ENCODE peak calls at places on chromosomes 12 and 14, in ten cellular contexts. P is adrenal gland, U is nephron progenitor cell, B is epithelial cell of proximal tubule, Q is cardiac muscle cell, H is tibial nerve, M is dorsolateral prefrontal cortex, R is lower lobe of right lung, K is keratinocyte, C is GM12878. X is an unnamed sample.

GRCh38 chr14:95440951-95441350 is 75.5 kb downstream of the SYNE3 start:
- DNase-seq in B (no peak), K (no peak), H (no peak), P (no peak), M (no peak), Q (no peak), C (no peak), R (no peak), U (no peak), X (no peak)

GRCh38 chr14:31568671-31569070 is 7.5 kb downstream of the NUBPL start:
- DNase-seq in P (no peak), H (no peak), U (no peak), R (no peak), M (no peak), K (no peak), B (no peak), Q (peak; percentile 78), C (no peak), X (no peak)

GRCh38 chr12:107504503-107504885 is 181.1 kb upstream of the PWP1 start:
- DNase-seq in B (no peak), K (no peak), R (no peak), U (no peak), P (no peak), Q (no peak), C (no peak), H (no peak), M (no peak), X (no peak)

GRCh38 chr12:88432536-88433462 is 147.5 kb downstream of the KITLG start:
- DNase-seq in M (no peak), U (peak; percentile 5), B (no peak), Q (peak; percentile 79), K (no peak), C (no peak), H (no peak), P (peak; percentile 19), R (no peak), X (no peak)

GRCh38 chr12:65822732-65823480 is 1.4 kb upstream of the HMGA2 start:
- DNase-seq in M (no peak), K (no peak), C (no peak), U (peak; percentile 72), P (no peak), R (no peak), H (no peak), B (no peak), Q (peak; percentile 81), X (peak; percentile 61)

GRCh38 chr12:115398311-115398781 is 714.4 kb upstream of the TBX3 start:
- DNase-seq in R (no peak), K (no peak), Q (no peak), P (peak; percentile 81), M (no peak), U (no peak), B (no peak), H (no peak), C (no peak), X (no peak)

GRCh38 chr12:108859923-108860291 is 2.5 kb upstream of the SSH1 start:
- DNase-seq in U (no peak), M (no peak), P (no peak), Q (no peak), H (no peak), C (no peak), K (no peak), B (no peak), R (no peak), X (no peak)

GRCh38 chr12:2933586-2933985 is 25.6 kb upstream of the TEAD4 start:
- DNase-seq in B (no peak), M (no peak), C (no peak), U (no peak), K (no peak), Q (no peak), P (no peak), H (no peak), R (no peak), X (no peak)

GRCh38 chr12:60266381-60266852 is 670.6 kb downstream of the SLC16A7 start:
- DNase-seq in M (no peak), U (no peak), R (no peak), Q (peak; percentile 56), K (no peak), B (no peak), P (no peak), H (no peak), C (no peak), X (no peak)

GRCh38 chr12:120684523-120684932 is 2.4 kb upstream of the MLEC start:
- DNase-seq in P (peak; percentile 75), C (peak; percentile 85), B (no peak), U (no peak), M (no peak), R (no peak), Q (peak; percentile 27), K (peak; percentile 21), H (no peak), X (no peak)

GRCh38 chr14:103122578-103123127 is 608 bp upstream of the TNFAIP2 start:
- DNase-seq in H (no peak), Q (peak; percentile 22), K (no peak), B (no peak), R (no peak), P (no peak), M (no peak), C (no peak), U (no peak), X (no peak)

GRCh38 chr12:5887758-5888157 is 57.3 kb downstream of the ANO2 start:
- DNase-seq in B (no peak), U (no peak), K (no peak), C (no peak), P (no peak), Q (no peak), M (no peak), R (no peak), H (no peak), X (no peak)

GRCh38 chr12:90058721-90059120 is 350.1 kb upstream of the ATP2B1 start:
- DNase-seq in C (no peak), Q (peak; percentile 86), M (no peak), U (no peak), K (no peak), R (no peak), P (no peak), H (no peak), B (peak; percentile 63), X (peak; percentile 34)

GRCh38 chr12:95516757-95517156 is 34.5 kb downstream of the USP44 start:
- DNase-seq in P (no peak), K (no peak), B (no peak), U (no peak), M (no peak), R (no peak), H (no peak), C (no peak), Q (peak; percentile 21), X (no peak)

GRCh38 chr14:70789361-70789760 is 20.0 kb downstream of the MAP3K9 start:
- DNase-seq in R (peak; percentile 66), P (no peak), C (no peak), Q (peak; percentile 43), H (no peak), M (peak; percentile 20), U (no peak), B (no peak), K (no peak), X (no peak)

DNA sequence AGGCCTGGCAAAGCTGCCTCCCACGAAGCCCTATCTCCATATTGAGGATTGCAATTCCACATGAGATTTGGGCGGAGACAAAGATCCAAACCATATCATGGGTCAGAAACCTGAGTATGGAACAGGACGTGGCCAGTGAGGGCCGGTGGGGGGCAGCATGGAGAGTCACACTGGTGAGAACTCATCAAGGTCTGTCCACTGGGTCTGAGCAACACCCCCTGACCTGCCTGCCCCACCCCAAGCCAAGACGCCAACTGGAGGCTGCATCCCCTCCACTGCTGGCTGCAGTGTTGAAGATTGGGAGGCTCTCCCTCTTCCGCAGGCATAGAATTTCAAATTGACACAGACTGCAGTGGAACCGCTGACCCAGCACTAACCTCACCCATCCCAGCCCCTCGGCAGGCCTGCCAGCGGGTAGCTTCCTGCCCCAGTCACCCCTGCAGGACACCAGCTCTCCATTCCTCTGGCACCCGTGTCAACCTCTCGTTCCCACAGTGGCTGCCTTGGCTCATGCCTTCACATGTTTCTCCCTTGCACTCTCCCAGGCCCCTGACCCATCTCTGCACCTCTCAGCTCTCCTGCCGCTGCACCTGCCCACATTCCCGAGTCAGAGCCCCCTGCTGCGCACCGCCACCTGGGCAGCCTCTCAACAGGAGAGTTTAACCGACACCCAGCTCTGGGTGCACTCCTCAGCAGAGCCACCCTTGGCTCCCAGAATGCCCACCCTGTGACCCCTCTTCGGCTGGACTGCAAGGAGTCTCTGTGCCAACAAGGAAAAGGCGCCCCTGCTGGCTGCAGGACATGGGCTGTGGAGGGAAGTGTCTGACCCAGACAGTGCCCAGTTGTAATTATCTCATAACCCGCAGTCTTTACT is 45.2 kb upstream of the PPP2R5C start:
- DNase-seq in R (no peak), P (no peak), C (no peak), B (no peak), K (no peak), H (no peak), U (no peak), Q (no peak), M (no peak), X (no peak)
- TF ChIP-seq CTCF in R (no peak), P (no peak), C (no peak), B (no peak), K (no peak), H (no peak), U (no peak), Q (no peak), M (no peak), X (no peak)

DNA sequence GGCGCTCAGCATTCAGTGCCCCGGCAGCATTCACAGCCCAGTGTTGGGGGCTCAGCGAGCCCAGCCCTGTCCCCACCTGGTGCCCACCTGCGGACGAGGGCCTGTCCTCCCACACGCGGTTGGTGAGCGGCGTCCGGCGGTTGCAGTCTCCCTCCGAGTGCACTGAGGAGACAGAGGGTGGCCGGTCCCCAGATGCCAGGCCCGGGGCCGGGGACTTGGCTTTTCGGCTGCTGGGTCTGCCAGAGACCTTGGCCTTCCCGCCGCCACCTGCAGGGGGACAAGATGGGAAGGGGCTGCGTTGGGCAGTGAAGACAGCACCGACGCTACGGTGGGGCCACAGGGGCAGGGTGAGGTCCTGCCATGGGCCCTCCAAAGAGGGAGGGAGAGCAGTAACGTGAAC is 31.2 kb downstream of the RFLNA start:
- DNase-seq in Q (no peak), C (no peak), H (no peak), K (no peak), R (no peak), B (no peak), M (no peak), P (no peak), U (no peak), X (no peak)
- TF ChIP-seq CTCF in Q (no peak), C (no peak), H (no peak), K (no peak), R (no peak), B (no peak), M (no peak), P (peak; percentile 6), U (no peak), X (no peak)

GRCh38 chr14:59020382-59020781 is 168.1 kb upstream of the DAAM1 start:
- DNase-seq in U (no peak), H (no peak), K (no peak), C (no peak), P (no peak), M (no peak), B (no peak), Q (peak; percentile 58), R (no peak), X (no peak)
- TF ChIP-seq CTCF in U (peak; percentile 33), H (no peak), K (peak; percentile 56), C (peak; percentile 37), P (peak; percentile 34), M (no peak), B (peak; percentile 72), Q (peak; percentile 55), R (peak; percentile 27), X (peak; percentile 63)

DNA sequence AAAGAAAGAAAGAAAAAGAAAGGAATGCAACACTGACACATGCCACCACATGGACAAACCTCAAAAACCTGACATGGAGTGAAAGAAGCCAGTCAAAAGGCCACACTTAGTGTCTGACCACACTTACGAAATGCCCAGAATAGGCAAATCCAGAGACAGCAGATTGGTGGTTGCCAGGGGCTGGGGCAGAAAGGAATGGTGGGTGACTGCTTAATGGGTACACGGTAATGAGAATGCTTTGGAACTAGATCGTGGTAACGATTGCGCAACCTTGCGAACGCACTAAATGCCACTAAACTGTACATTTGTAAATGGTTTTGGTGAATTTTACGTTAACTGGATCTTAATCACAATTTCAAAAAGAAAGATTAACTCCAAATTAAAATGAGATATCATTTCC is 39.5 kb downstream of the SCARB1 start:
- DNase-seq in C (no peak), M (no peak), P (no peak), H (no peak), K (no peak), Q (no peak), B (no peak), R (no peak), U (no peak), X (no peak)
- TF ChIP-seq CTCF in C (no peak), M (no peak), P (no peak), H (no peak), K (no peak), Q (no peak), B (no peak), R (no peak), U (no peak), X (no peak)

X was measured in kidney epithelial cell.